ENCODE peak calls at places on chromosomes 4 and X, in ten cellular contexts. V is cardiac fibroblast; P is gastrocnemius medialis; Z is CD4-positive, alpha-beta T cell; X is psoas muscle; H is activated B cell treated with CpG ODN at 0.5 μM for 24 hours; E is K562; N is astrocyte of the spinal cord; F is tibial artery; C is HFF-Myc. D is an unnamed sample.
A peak's percentile ranks its signal among the peaks of the same experiment; 100 is the strongest.

GRCh38 chr4:120870279-120870673 is 52.2 kb downstream of the PRDM5 start:
- DNase-seq in H (no peak), N (no peak), V (no peak), P (no peak), F (no peak), X (no peak), Z (no peak), E (no peak), C (no peak), D (no peak)

GRCh38 chrX:140432328-140433025 is 72.4 kb downstream of the SOX3 start:
- DNase-seq in N (peak; percentile 16), H (no peak), V (no peak), X (no peak), Z (no peak), E (no peak), F (peak; percentile 76), P (no peak), C (no peak), D (no peak)

GRCh38 chr4:5365071-5366008 is 314.1 kb downstream of the STK32B start:
- DNase-seq in H (no peak), P (no peak), N (peak; percentile 54), C (peak; percentile 56), F (no peak), E (no peak), X (no peak), V (peak; percentile 75), Z (no peak), D (peak; percentile 72)

GRCh38 chr4:30714408-30715031 is 5.6 kb upstream of the PCDH7 start:
- DNase-seq in Z (no peak), F (no peak), V (peak; percentile 72), N (peak; percentile 64), C (peak; percentile 25), E (peak; percentile 39), P (no peak), X (no peak), H (no peak), D (no peak)

GRCh38 chr4:36734296-36734695 is 452.9 kb downstream of the DTHD1 start:
- DNase-seq in H (no peak), V (no peak), P (no peak), Z (no peak), C (no peak), X (no peak), N (no peak), E (no peak), F (no peak), D (no peak)

GRCh38 chrX:18360867-18361266 is 6.4 kb upstream of the SCML2 start:
- DNase-seq in V (peak; percentile 37), P (no peak), E (no peak), F (no peak), N (no peak), Z (no peak), C (no peak), H (no peak), X (peak; percentile 18), D (no peak)

GRCh38 chr4:128796934-128797333 is 12.6 kb upstream of the JADE1 start:
- DNase-seq in C (no peak), H (no peak), N (no peak), Z (no peak), V (no peak), F (no peak), E (no peak), P (no peak), X (no peak), D (no peak)

GRCh38 chrX:10327651-10328050 is 170.9 kb downstream of the CLCN4 start:
- DNase-seq in H (no peak), V (peak; percentile 29), X (no peak), C (no peak), E (no peak), F (no peak), N (peak; percentile 7), P (no peak), Z (no peak), D (no peak)

GRCh38 chr4:87982446-87982845 is 6.9 kb downstream of the SPP1 start:
- DNase-seq in N (no peak), X (no peak), C (no peak), P (no peak), F (no peak), E (no peak), H (no peak), Z (no peak), V (peak; percentile 48), D (no peak)

DNA sequence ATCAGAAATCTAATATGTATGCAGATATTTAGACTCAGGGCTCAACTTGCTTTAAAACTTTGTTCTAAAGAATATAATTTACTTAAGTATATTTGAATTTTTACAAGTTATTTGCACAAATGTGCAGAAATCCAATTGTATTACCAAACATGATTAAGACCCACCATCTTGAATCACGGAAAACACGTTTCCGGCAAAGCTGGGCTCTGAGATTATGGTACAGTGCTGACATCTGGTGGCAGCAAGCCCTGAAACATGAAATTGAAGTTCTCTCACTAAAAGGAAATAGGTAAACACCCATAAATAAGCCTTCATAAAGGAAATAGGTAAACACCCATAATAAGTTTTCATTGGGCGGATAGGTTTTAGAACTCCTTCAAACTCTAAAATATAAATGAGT is 98.3 kb upstream of the MAOA start:
- DNase-seq in C (no peak), E (peak; percentile 45), P (no peak), V (peak; percentile 75), F (no peak), X (peak; percentile 14), Z (peak; percentile 57), N (peak; percentile 57), H (peak; percentile 18), D (peak; percentile 8)
- TF ChIP-seq CTCF in C (peak; percentile 50), E (peak; percentile 71), P (peak; percentile 38), V (peak; percentile 58), F (peak; percentile 63), X (peak; percentile 63), Z (peak; percentile 56), N (peak; percentile 62), H (no peak), D (peak; percentile 54)

GRCh38 chr4:73614468-73614867 is 5.8 kb downstream of the RASSF6 start:
- DNase-seq in H (no peak), X (no peak), C (no peak), V (no peak), E (no peak), P (no peak), F (no peak), N (no peak), Z (no peak), D (no peak)

GRCh38 chr4:73612032-73612431 is 8.2 kb downstream of the RASSF6 start:
- DNase-seq in Z (no peak), X (no peak), F (no peak), P (no peak), H (no peak), N (no peak), C (no peak), V (peak; percentile 31), E (no peak), D (no peak)

GRCh38 chr4:73613130-73613529 is 7.1 kb downstream of the RASSF6 start:
- DNase-seq in H (no peak), V (no peak), Z (no peak), P (no peak), E (no peak), C (no peak), X (no peak), F (no peak), N (no peak), D (no peak)

GRCh38 chr4:73617256-73617655 is 3.0 kb downstream of the RASSF6 start:
- DNase-seq in H (no peak), P (no peak), F (no peak), V (no peak), C (no peak), Z (no peak), X (no peak), E (no peak), N (no peak), D (no peak)

GRCh38 chr4:73615613-73616012 is 4.6 kb downstream of the RASSF6 start:
- DNase-seq in E (no peak), V (no peak), H (no peak), X (no peak), Z (no peak), F (no peak), N (no peak), P (no peak), C (no peak), D (no peak)
- TF ChIP-seq CTCF in E (peak; percentile 6), V (no peak), H (no peak), X (no peak), Z (no peak), F (no peak), N (peak; percentile 1), P (no peak), C (no peak), D (no peak)

GRCh38 chr4:46886711-46887110 is 22.3 kb downstream of the COX7B2 start:
- DNase-seq in N (peak; percentile 27), C (no peak), E (no peak), F (no peak), H (no peak), X (no peak), V (peak; percentile 34), Z (no peak), P (no peak), D (no peak)
- TF ChIP-seq CTCF in N (peak; percentile 47), C (no peak), E (no peak), F (peak; percentile 37), H (no peak), X (no peak), V (peak; percentile 41), Z (no peak), P (no peak), D (peak; percentile 68)

GRCh38 chr4:109977854-109978501 is 65.3 kb downstream of the EGF start:
- DNase-seq in P (no peak), C (no peak), N (peak; percentile 65), F (no peak), X (no peak), H (no peak), V (peak; percentile 72), E (no peak), Z (no peak), D (no peak)
- TF ChIP-seq CTCF in P (peak; percentile 55), C (peak; percentile 45), N (peak; percentile 62), F (peak; percentile 26), X (peak; percentile 68), H (no peak), V (peak; percentile 54), E (peak; percentile 70), Z (peak; percentile 73), D (peak; percentile 65)

GRCh38 chr4:14387647-14388046 is 614.6 kb upstream of the CPEB2 start:
- DNase-seq in F (no peak), X (no peak), Z (no peak), V (no peak), P (no peak), C (no peak), H (no peak), N (no peak), E (no peak), D (no peak)
- TF ChIP-seq CTCF in F (no peak), X (no peak), Z (no peak), V (no peak), P (no peak), C (no peak), H (no peak), N (no peak), E (no peak), D (no peak)

DNA sequence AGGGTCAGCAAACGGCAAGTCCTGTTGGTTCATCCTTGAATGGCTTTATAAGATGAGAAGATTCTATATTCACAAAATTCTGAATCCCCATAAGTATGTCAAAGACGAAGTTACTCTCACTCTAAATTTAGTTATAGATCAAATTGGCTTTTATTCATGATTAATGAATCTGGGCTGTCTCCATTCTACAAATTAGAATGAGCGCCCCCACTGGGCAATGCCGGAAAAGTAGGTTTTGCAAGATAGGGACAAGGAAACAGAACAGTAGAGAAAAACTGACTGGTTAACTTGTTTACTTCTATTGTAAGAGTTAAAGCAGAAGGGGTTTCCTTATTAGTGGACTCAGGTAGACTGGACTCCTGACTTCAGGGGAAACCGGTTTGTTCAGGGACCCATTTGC is 100.3 kb downstream of the F11 start:
- DNase-seq in V (no peak), P (no peak), Z (no peak), H (no peak), F (no peak), E (no peak), N (no peak), X (no peak), C (no peak), D (no peak)
- TF ChIP-seq CTCF in V (no peak), P (no peak), Z (no peak), H (no peak), F (no peak), E (peak; percentile 16), N (no peak), X (no peak), C (no peak), D (no peak)